ENCODE peak calls at places on chromosome 12, in seven cellular contexts. Y is WTC11; N is activated CD8-positive, alpha-beta memory T cell treated with anti-CD3 and anti-CD28 coated beads for 1 hour; P is hypothalamus; F is nucleus accumbens; C is cardiac fibroblast; G is H7. K is an unnamed sample.

GRCh38 chr12:89421093-89421835 is 69.0 kb upstream of the DUSP6 start:
- DNase-seq in F (no peak), N (no peak), P (no peak), C (no peak), G (no peak), Y (no peak), K (no peak)

GRCh38 chr12:2876431-2877046 is 435 bp downstream of the FOXM1 start:
- DNase-seq in Y (no peak), G (no peak), C (peak), F (no peak), P (no peak), N (no peak), K (no peak)

GRCh38 chr12:5015711-5016492 is 27.8 kb upstream of the KCNA5 start:
- DNase-seq in C (no peak), F (no peak), Y (no peak), P (no peak), G (no peak), N (no peak), K (no peak)

GRCh38 chr12:49340095-49340870 is 3.3 kb upstream of the C1QL4 start:
- DNase-seq in C (no peak), F (no peak), G (no peak), Y (no peak), P (no peak), N (no peak), K (no peak)

GRCh38 chr12:1436015-1436414 is 158.4 kb downstream of the FBXL14 start:
- DNase-seq in N (no peak), Y (no peak), P (no peak), C (no peak), G (no peak), F (no peak), K (no peak)

GRCh38 chr12:80837342-80837978 is 100.3 kb downstream of the LIN7A start:
- DNase-seq in G (peak), C (peak), P (no peak), Y (peak), F (no peak), N (no peak), K (peak)

GRCh38 chr12:98519257-98519907 is 4.0 kb downstream of the TMPO start:
- DNase-seq in N (no peak), G (no peak), P (no peak), C (no peak), F (no peak), Y (no peak), K (no peak)

GRCh38 chr12:87217486-87217885 is 811.7 kb downstream of the C12orf50 start:
- DNase-seq in Y (no peak), G (no peak), P (no peak), F (no peak), C (no peak), N (no peak), K (no peak)

GRCh38 chr12:86379337-86379736 is 123.1 kb upstream of the MGAT4C start:
- DNase-seq in C (no peak), G (no peak), Y (no peak), F (no peak), N (no peak), P (no peak), K (no peak)

GRCh38 chr12:120801146-120801545 is 75.5 kb downstream of the ACADS start:
- DNase-seq in Y (no peak), C (no peak), N (no peak), G (no peak), F (no peak), P (no peak), K (no peak)

GRCh38 chr12:52260351-52261210 is 13.9 kb upstream of the KRT86 start:
- DNase-seq in N (no peak), F (no peak), P (no peak), G (no peak), Y (no peak), C (no peak), K (no peak)

K was measured in iPS DF 6.9.